ENCODE peak calls at places on chromosomes 16 and 17, in four cellular contexts. One of them, this sample, is unnamed.

GRCh38 chr17:45106582-45106981 is 25.7 kb downstream of the PLCD3 start:
- DNase-seq in HEK293T: no peak
- DNase-seq in HepG2: no peak
- DNase-seq in K562: no peak
- DNase-seq in this sample: no peak

GRCh38 chr17:54493691-54494090 is 407.0 kb upstream of the TOM1L1 start:
- DNase-seq in HEK293T: no peak
- DNase-seq in HepG2: no peak
- DNase-seq in K562: no peak
- DNase-seq in this sample: no peak

GRCh38 chr17:64698725-64699124 is 36.6 kb upstream of the SMURF2 start:
- DNase-seq in HEK293T: no peak
- DNase-seq in HepG2: no peak
- DNase-seq in K562: no peak
- DNase-seq in this sample: no peak

GRCh38 chr16:46883353-46883689 is 841 bp upstream of the GPT2 start:
- DNase-seq in HEK293T: no peak
- DNase-seq in HepG2: peak; percentile 97
- DNase-seq in K562: no peak
- DNase-seq in this sample: no peak

GRCh38 chr17:83200231-83200699 is 120.9 kb downstream of the METRNL start:
- DNase-seq in HEK293T: no peak
- DNase-seq in HepG2: no peak
- DNase-seq in K562: no peak
- DNase-seq in this sample: no peak

GRCh38 chr17:42827472-42827871 is 3.4 kb upstream of the BECN1 start:
- DNase-seq in HEK293T: no peak
- DNase-seq in HepG2: no peak
- DNase-seq in K562: no peak
- DNase-seq in this sample: no peak

GRCh38 chr16:81842564-81843242 is 63.6 kb downstream of the PLCG2 start:
- DNase-seq in HEK293T: no peak
- DNase-seq in HepG2: no peak
- DNase-seq in K562: no peak
- DNase-seq in this sample: no peak

GRCh38 chr17:73591278-73592078 is 52.8 kb downstream of the SDK2 start:
- DNase-seq in HEK293T: no peak
- DNase-seq in HepG2: no peak
- DNase-seq in K562: no peak
- DNase-seq in this sample: peak; percentile 47

GRCh38 chr17:45314761-45315549 is 1.9 kb downstream of the MAP3K14 start:
- DNase-seq in HEK293T: no peak
- DNase-seq in HepG2: no peak
- DNase-seq in K562: no peak
- DNase-seq in this sample: no peak

GRCh38 chr17:69819316-69820087 is 255.5 kb upstream of the KCNJ16 start:
- DNase-seq in HEK293T: no peak
- DNase-seq in HepG2: no peak
- DNase-seq in K562: no peak
- DNase-seq in this sample: no peak

GRCh38 chr17:39600469-39601009 is 7.2 kb downstream of the NEUROD2 start:
- DNase-seq in HEK293T: no peak
- DNase-seq in HepG2: no peak
- DNase-seq in K562: no peak
- DNase-seq in this sample: no peak

GRCh38 chr17:80319262-80319998 is 58.8 kb downstream of the RNF213 start:
- DNase-seq in HEK293T: no peak
- DNase-seq in HepG2: no peak
- DNase-seq in K562: no peak
- DNase-seq in this sample: no peak

GRCh38 chr16:15671530-15672117 is 21.6 kb downstream of the NDE1 start:
- DNase-seq in HEK293T: no peak
- DNase-seq in HepG2: no peak
- DNase-seq in K562: no peak
- DNase-seq in this sample: no peak

GRCh38 chr16:57574086-57574485 is 31.6 kb downstream of the ADGRG5 start:
- DNase-seq in HEK293T: no peak
- DNase-seq in HepG2: no peak
- DNase-seq in K562: no peak
- DNase-seq in this sample: no peak

GRCh38 chr16:54817432-54817831 is 113.2 kb upstream of the IRX5 start:
- DNase-seq in HEK293T: peak; percentile 28
- DNase-seq in HepG2: peak; percentile 6
- DNase-seq in K562: peak; percentile 11
- DNase-seq in this sample: no peak

GRCh38 chr16:88453621-88454314 is 688 bp downstream of the ZFPM1 start:
- DNase-seq in HEK293T: no peak
- DNase-seq in HepG2: no peak
- DNase-seq in K562: peak; percentile 61
- DNase-seq in this sample: no peak

GRCh38 chr17:83203073-83203471 is 123.7 kb downstream of the METRNL start:
- DNase-seq in HEK293T: no peak
- DNase-seq in HepG2: peak; percentile 72
- DNase-seq in K562: no peak
- DNase-seq in this sample: no peak

GRCh38 chr17:69122065-69122464 is 19.6 kb downstream of the ABCA6 start:
- DNase-seq in HEK293T: no peak
- DNase-seq in HepG2: no peak
- DNase-seq in K562: no peak
- DNase-seq in this sample: no peak

GRCh38 chr16:81994485-81994884 is 16.8 kb downstream of the SDR42E1 start:
- DNase-seq in HEK293T: peak; percentile 17
- DNase-seq in HepG2: no peak
- DNase-seq in K562: peak; percentile 21
- DNase-seq in this sample: no peak

GRCh38 chr16:82059161-82059982 is 24.3 kb downstream of the HSD17B2 start:
- DNase-seq in HEK293T: no peak
- DNase-seq in HepG2: no peak
- DNase-seq in K562: no peak
- DNase-seq in this sample: no peak

GRCh38 chr17:47978324-47978723 is 7.4 kb downstream of the CDK5RAP3 start:
- DNase-seq in HEK293T: peak; percentile 83
- DNase-seq in HepG2: peak; percentile 51
- DNase-seq in K562: peak; percentile 80
- DNase-seq in this sample: no peak

GRCh38 chr16:48041861-48042435 is 113.8 kb downstream of the ABCC12 start:
- DNase-seq in HEK293T: peak; percentile 20
- DNase-seq in HepG2: peak; percentile 34
- DNase-seq in K562: peak; percentile 18
- DNase-seq in this sample: no peak

GRCh38 chr17:65576939-65577338 is 15.5 kb upstream of the AXIN2 start:
- DNase-seq in HEK293T: no peak
- DNase-seq in HepG2: no peak
- DNase-seq in K562: no peak
- DNase-seq in this sample: no peak

GRCh38 chr17:76681222-76682137 is 29.3 kb downstream of the MXRA7 start:
- DNase-seq in HEK293T: peak; percentile 78
- DNase-seq in HepG2: peak; percentile 58
- DNase-seq in K562: peak; percentile 66
- DNase-seq in this sample: no peak

GRCh38 chr16:81808933-81809480 is 29.9 kb downstream of the PLCG2 start:
- DNase-seq in HEK293T: no peak
- DNase-seq in HepG2: peak; percentile 44
- DNase-seq in K562: no peak
- DNase-seq in this sample: peak; percentile 99

GRCh38 chr17:81349397-81350319 is 45.6 kb upstream of the BAHCC1 start:
- DNase-seq in HEK293T: no peak
- DNase-seq in HepG2: peak; percentile 79
- DNase-seq in K562: peak; percentile 86
- DNase-seq in this sample: no peak

GRCh38 chr16:1088295-1089170 is 7.5 kb downstream of the C1QTNF8 start:
- DNase-seq in HEK293T: no peak
- DNase-seq in HepG2: peak; percentile 25
- DNase-seq in K562: no peak
- DNase-seq in this sample: no peak

GRCh38 chr17:1563786-1564613 is 1.4 kb upstream of the PITPNA start:
- DNase-seq in HEK293T: no peak
- DNase-seq in HepG2: no peak
- DNase-seq in K562: peak; percentile 67
- DNase-seq in this sample: no peak

GRCh38 chr17:41967141-41967920 is 736 bp downstream of the CNP start:
- DNase-seq in HEK293T: peak; percentile 34
- DNase-seq in HepG2: peak; percentile 82
- DNase-seq in K562: peak; percentile 76
- DNase-seq in this sample: no peak

GRCh38 chr17:61583242-61583641 is 7.8 kb downstream of the NACA2 start:
- DNase-seq in HEK293T: peak; percentile 59
- DNase-seq in HepG2: peak; percentile 74
- DNase-seq in K562: peak; percentile 23
- DNase-seq in this sample: no peak

GRCh38 chr16:24255446-24256352 is at the start of gene CACNG3:
- DNase-seq in HEK293T: peak; percentile 75
- DNase-seq in HepG2: peak; percentile 37
- DNase-seq in K562: peak; percentile 87
- DNase-seq in this sample: no peak

GRCh38 chr17:64732336-64733006 is 70.4 kb upstream of the SMURF2 start:
- DNase-seq in HEK293T: no peak
- DNase-seq in HepG2: peak; percentile 58
- DNase-seq in K562: no peak
- DNase-seq in this sample: no peak

GRCh38 chr17:36212958-36213357 is 2.1 kb downstream of the CCL4L2 start:
- DNase-seq in HEK293T: no peak
- DNase-seq in HepG2: no peak
- DNase-seq in K562: no peak
- DNase-seq in this sample: no peak

DNA sequence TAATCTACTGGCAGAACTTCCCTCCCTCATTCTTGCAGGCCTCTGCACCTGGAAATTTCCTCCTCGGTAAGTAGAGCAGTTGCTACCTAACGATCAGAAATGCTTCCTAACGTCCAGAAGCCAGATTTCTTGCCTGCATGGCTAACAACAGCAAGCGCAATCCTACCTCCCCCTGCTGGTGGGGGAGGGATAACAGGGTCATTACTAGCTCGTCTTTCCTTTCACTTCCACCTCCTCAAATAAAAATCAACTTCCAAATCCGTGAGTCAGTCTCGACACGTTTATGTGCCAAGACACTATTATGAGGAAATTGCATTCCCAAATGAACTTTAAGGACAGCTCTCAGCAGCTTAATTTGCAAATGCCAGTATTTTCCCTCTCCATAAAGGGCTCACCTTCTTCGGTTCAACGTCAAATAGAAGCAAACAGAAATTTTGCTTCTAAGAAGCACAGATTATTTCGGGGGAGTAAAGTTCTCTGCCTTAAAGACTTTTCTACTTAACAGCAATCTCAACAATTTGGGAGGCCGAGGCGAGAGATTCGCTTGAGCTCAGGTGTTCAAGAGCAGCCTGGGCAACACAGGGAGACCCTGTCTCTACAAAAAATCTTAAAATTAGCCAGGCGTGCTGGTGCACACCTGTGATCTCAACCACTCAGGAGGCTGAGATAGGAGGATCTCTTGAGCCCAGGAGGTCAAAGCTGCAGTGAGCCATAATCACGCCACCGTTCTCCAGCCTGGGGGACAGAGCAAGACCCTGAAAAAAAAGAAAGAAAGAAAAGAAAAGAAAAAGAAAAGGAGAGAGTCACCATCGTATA is 188.6 kb upstream of the PSMD7 start:
- DNase-seq in HEK293T: peak; percentile 57
- DNase-seq in HepG2: peak; percentile 61
- DNase-seq in K562: peak; percentile 40
- DNase-seq in this sample: peak; percentile 16
- TF ChIP-seq FOXK2 in HEK293T: no peak
- TF ChIP-seq FOXK2 in HepG2: no peak
- TF ChIP-seq FOXK2 in K562: no peak
- TF ChIP-seq FOXK2 in this sample: no peak

DNA sequence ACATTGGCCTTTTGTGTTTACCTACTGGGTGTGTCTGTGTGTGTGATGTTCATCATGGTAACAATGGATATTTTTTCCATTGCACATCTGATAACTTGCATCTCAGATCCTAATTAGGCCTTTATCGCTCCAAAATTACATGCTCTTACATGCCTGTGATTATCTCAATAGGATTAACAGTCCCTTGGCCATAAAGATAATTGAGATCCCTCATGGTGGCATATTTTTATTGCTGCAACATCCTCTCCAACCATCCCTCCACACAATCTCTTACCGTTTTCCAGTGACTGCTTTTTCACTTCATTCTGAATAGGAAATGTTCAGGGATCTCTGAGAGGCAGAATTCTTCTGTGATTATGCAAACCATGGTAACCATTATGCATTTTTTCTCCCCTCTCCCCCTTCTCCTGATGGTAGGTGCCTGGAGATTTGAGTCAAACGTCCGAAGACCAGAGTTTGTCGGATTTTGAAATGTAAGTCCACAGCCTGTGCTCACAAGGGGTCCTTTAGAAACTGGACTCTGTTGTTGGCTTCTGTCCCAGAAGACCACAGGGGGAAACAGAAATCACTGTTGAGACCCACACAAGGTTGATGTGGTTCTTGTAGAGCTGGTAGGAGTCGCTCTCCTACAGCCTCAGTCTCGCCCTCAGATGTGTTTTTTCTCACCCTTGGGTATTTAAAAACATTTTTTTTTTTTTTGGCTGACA is 405.5 kb downstream of the CPPED1 start:
- DNase-seq in HEK293T: no peak
- DNase-seq in HepG2: no peak
- DNase-seq in K562: no peak
- DNase-seq in this sample: no peak
- TF ChIP-seq FOXK2 in HEK293T: no peak
- TF ChIP-seq FOXK2 in HepG2: no peak
- TF ChIP-seq FOXK2 in K562: no peak
- TF ChIP-seq FOXK2 in this sample: no peak

GRCh38 chr16:11374255-11374654 is 29.0 kb downstream of the RMI2 start:
- DNase-seq in HEK293T: peak; percentile 2
- DNase-seq in HepG2: no peak
- DNase-seq in K562: no peak
- DNase-seq in this sample: no peak
- TF ChIP-seq FOXK2 in HEK293T: no peak
- TF ChIP-seq FOXK2 in HepG2: no peak
- TF ChIP-seq FOXK2 in K562: no peak
- TF ChIP-seq FOXK2 in this sample: no peak

DNA sequence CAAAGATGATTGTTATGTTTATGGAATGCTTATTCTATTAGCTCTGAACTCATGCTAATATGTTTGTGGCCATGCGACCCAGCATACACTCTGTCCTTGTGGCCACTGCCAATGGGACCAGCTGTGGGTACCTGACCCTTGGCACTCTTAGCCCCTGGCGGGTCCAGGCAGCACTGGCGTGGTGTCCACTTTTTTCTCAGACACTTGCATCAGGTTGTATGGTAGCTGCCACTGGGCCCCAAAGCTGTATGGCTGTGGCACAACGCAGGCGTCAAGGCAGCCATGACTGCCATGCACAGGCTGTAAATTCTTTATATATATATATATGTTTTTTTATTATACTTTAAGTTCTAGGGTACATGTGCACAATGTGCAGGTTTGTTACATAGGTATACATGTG is 12.2 kb upstream of the WNT9B start:
- DNase-seq in HEK293T: no peak
- DNase-seq in HepG2: no peak
- DNase-seq in K562: no peak
- DNase-seq in this sample: no peak
- TF ChIP-seq FOXK2 in HEK293T: no peak
- TF ChIP-seq FOXK2 in HepG2: no peak
- TF ChIP-seq FOXK2 in K562: no peak
- TF ChIP-seq FOXK2 in this sample: no peak